ENCODE peak calls at places on chromosomes 7 and 10, in nine cellular contexts. S is left ventricle myocardium superior, H is NCI-H510A treated with DMSO at 0.1 percent for 48 hours, F is EL, Y is cortex of kidney, J is NCI-H1436, I is hepatic stellate cell, Q is pancreas, C is brain microvascular endothelial cell. E is an unnamed sample.

GRCh38 chr10:103751696-103752287 is 103.6 kb downstream of the SH3PXD2A start:
- DNase-seq in C (no peak), F (no peak), S (peak), Y (no peak), Q (no peak), J (no peak), I (no peak), H (no peak), E (no peak)

GRCh38 chr7:134741901-134742635 is 37.4 kb upstream of the CALD1 start:
- DNase-seq in S (no peak), F (peak), I (peak), Q (no peak), Y (no peak), J (no peak), C (peak), H (no peak), E (peak)

GRCh38 chr10:4240641-4241197 is 455.7 kb upstream of the KLF6 start:
- DNase-seq in Y (no peak), Q (no peak), F (peak), C (peak), S (no peak), H (no peak), J (no peak), I (peak), E (peak)

GRCh38 chr10:113565364-113565763 is 12.5 kb downstream of the HABP2 start:
- DNase-seq in I (no peak), C (no peak), J (no peak), H (peak), Q (no peak), Y (no peak), S (no peak), F (peak), E (no peak)

GRCh38 chr10:122181055-122181732 is 89.9 kb upstream of the BTBD16 start:
- DNase-seq in H (peak), I (peak), S (no peak), J (peak), Y (no peak), Q (no peak), C (peak), F (peak), E (peak)

GRCh38 chr7:44431091-44431608 is 59.3 kb downstream of the NUDCD3 start:
- DNase-seq in H (peak), Q (no peak), Y (no peak), J (no peak), I (no peak), C (no peak), S (no peak), F (no peak), E (no peak)

GRCh38 chr10:132886211-132887099 is 55.9 kb downstream of the CFAP46 start:
- DNase-seq in C (no peak), Q (no peak), H (no peak), F (no peak), I (no peak), J (peak), Y (no peak), S (peak), E (no peak)

GRCh38 chr7:135704074-135704473 is 23.9 kb downstream of the SLC13A4 start:
- DNase-seq in H (no peak), J (no peak), C (no peak), I (no peak), Y (no peak), Q (no peak), S (no peak), F (no peak), E (no peak)

GRCh38 chr10:30038961-30039536 is 20.3 kb downstream of the JCAD start:
- DNase-seq in I (no peak), C (no peak), H (no peak), J (no peak), S (no peak), Y (no peak), Q (no peak), F (no peak), E (no peak)

E was measured in foreskin fibroblast.